ENCODE peak calls at places on chromosomes 16 and 17, in four cellular contexts. I is astrocyte of the cerebellum, J is kidney, M is kidney epithelial cell. Q is an unnamed sample.

GRCh38 chr17:41666336-41666680 is 22.4 kb upstream of the EIF1 start:
- DNase-seq in I (no peak), J (peak), M (no peak), Q (no peak)

GRCh38 chr17:40364121-40364861 is at the start of gene GJD3:
- DNase-seq in I (no peak), J (peak), M (no peak), Q (no peak)

GRCh38 chr17:42653179-42654124 is 5.6 kb upstream of the TUBG2 start:
- DNase-seq in I (no peak), J (peak), M (no peak), Q (peak)

GRCh38 chr17:34598161-34598776 is 18.9 kb downstream of the TMEM132E start:
- DNase-seq in I (no peak), J (no peak), M (no peak), Q (no peak)

GRCh38 chr16:28925386-28926228 is 569 bp upstream of the RABEP2 start:
- DNase-seq in I (no peak), J (peak), M (peak), Q (peak)

GRCh38 chr16:77452243-77452642 is 17.4 kb upstream of the ADAMTS18 start:
- DNase-seq in I (no peak), J (no peak), M (no peak), Q (no peak)

GRCh38 chr16:2715519-2715918 is 4.5 kb downstream of the PRSS27 start:
- DNase-seq in I (no peak), J (peak), M (no peak), Q (no peak)

GRCh38 chr17:42979511-42980273 is at the start of gene PTGES3L:
- DNase-seq in I (no peak), J (no peak), M (no peak), Q (no peak)

GRCh38 chr16:18803569-18804462 is 2.5 kb upstream of the ARL6IP1 start:
- DNase-seq in I (no peak), J (no peak), M (no peak), Q (no peak)

GRCh38 chr16:4733211-4733742 is 794 bp downstream of the ANKS3 start:
- DNase-seq in I (no peak), J (peak), M (no peak), Q (no peak)

GRCh38 chr16:4015275-4015990 is 100.8 kb downstream of the ADCY9 start:
- DNase-seq in I (no peak), J (peak), M (no peak), Q (no peak)

GRCh38 chr16:85390511-85391174 is 222.5 kb upstream of the GSE1 start:
- DNase-seq in I (peak), J (peak), M (peak), Q (peak)

GRCh38 chr16:67104061-67104460 is 5.7 kb upstream of the PHAF1 start:
- DNase-seq in I (peak), J (no peak), M (no peak), Q (no peak)

DNA sequence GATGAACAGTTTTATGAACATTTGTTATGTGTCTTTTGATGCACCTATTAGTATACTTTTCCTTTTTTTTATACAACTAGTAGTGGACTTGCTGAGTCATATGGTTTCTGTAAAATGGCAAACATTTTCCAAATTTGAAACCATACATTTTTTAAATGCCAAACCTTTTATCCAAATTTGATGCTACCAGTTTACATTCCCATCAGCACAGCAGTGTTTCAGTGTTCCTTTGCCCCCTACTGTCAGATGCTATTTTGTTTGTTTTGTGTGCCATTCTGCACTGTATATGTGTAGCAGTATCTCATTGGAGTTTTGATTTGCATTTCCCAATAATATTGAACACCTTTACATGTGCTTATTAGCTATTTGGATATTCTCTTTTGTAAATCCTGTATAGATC is 219.4 kb downstream of the TANC2 start:
- DNase-seq in I (no peak), J (no peak), M (no peak), Q (no peak)
- TF ChIP-seq CTCF in I (no peak), J (no peak), M (no peak), Q (no peak)

DNA sequence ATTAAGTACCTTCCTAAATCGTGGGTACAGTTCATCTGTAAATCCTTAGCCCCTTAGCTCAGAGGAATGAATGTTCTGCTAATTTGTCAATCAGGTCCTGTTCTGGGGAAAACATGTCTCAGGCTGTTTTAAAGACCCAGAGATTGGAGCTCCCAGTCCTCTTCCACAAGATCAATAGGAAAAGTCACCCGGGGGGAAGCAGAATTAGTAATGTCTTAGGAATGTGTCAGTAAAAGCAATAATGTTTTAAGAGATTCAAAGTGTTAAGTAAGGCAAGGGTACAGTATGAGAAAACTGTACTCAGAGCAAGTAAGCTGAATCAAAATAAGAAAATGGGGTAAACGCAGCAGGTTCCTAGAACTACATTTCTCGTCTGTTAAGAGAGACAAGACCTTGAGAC is 193.0 kb upstream of the C17orf78 start:
- DNase-seq in I (peak), J (no peak), M (no peak), Q (no peak)
- H3K4me3 ChIP-seq in I (no peak), J (no peak), M (no peak), Q (no peak)

GRCh38 chr17:27609606-27610303 is 21.2 kb upstream of the LGALS9 start:
- DNase-seq in I (peak), J (peak), M (no peak), Q (peak)
- TF ChIP-seq CTCF in I (peak), J (peak), M (peak), Q (peak)

GRCh38 chr17:44940321-44940720 is 7.3 kb downstream of the KIF18B start:
- DNase-seq in I (peak), J (no peak), M (no peak), Q (no peak)

GRCh38 chr17:44940768-44941167 is 6.8 kb downstream of the KIF18B start:
- DNase-seq in I (no peak), J (no peak), M (no peak), Q (no peak)

GRCh38 chr17:44947461-44948314 is at the start of gene KIF18B:
- DNase-seq in I (peak), J (peak), M (peak), Q (peak)

GRCh38 chr17:44942456-44942855 is 5.1 kb downstream of the KIF18B start:
- DNase-seq in I (no peak), J (peak), M (no peak), Q (no peak)

GRCh38 chr17:44941712-44942331 is 5.8 kb downstream of the KIF18B start:
- DNase-seq in I (no peak), J (peak), M (no peak), Q (no peak)
- H3K4me3 ChIP-seq in I (no peak), J (no peak), M (no peak), Q (no peak)

DNA sequence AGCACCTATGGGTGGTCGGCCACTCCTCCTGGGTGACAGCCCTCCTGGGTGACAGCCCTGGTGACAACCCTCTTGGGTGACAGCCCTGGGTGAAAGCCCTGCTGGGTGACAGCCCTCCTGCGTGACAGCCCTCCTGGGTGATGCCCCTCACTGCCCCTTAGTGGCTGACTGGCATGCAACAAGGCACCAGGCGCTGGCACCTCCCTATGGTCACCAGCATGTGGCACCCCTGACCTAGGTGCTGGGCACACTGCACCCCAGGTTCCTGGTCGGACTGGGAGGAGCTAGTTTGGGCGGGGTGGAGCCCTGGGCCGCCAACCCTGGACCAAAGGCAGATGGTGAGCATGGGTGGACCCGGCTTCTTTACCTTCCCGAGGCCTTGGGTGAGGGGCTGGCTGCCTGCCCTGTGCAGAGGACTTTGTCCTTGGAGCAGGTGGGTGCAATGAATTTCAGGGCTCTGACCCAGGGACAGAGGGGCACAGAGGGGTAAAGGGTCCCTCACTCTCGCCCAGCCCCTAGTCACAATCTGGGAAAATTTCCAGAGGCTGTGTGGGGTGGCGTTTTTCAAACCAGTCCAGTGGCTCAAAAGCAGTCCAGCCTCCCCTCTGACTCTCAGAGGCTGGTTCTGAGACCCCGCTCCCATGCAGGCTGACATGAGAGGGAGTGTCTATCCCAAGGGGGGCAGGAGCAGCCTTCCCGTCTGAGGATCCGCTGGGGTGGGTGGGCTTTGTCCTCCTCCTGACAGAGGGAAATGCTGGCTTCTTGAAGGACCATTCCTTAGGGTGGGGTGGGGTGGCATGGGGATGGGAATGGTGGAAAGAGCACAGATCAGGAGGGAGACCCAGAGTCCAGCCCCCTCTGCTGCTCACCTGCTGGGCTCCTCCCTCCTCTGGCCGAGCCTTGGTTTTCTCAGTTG is 25.9 kb upstream of the TNFRSF13B start:
- DNase-seq in I (no peak), J (peak), M (no peak), Q (no peak)
- TF ChIP-seq CTCF in I (peak), J (no peak), M (peak), Q (no peak)

GRCh38 chr16:86505899-86506864 is 4.1 kb upstream of the FOXF1 start:
- DNase-seq in I (no peak), J (no peak), M (no peak), Q (no peak)
- H3K4me3 ChIP-seq in I (peak), J (no peak), M (no peak), Q (no peak)

GRCh38 chr17:80477647-80478478 is 1.5 kb upstream of the NPTX1 start:
- DNase-seq in I (no peak), J (no peak), M (no peak), Q (no peak)
- TF ChIP-seq CTCF in I (peak), J (peak), M (peak), Q (peak)

GRCh38 chr17:44539664-44540063 is 17.6 kb upstream of the FZD2 start:
- DNase-seq in I (no peak), J (no peak), M (no peak), Q (no peak)
- H3K4me3 ChIP-seq in I (no peak), J (no peak), M (no peak), Q (no peak)

GRCh38 chr17:14886200-14886739 is 378.9 kb downstream of the PMP22 start:
- DNase-seq in I (no peak), J (no peak), M (no peak), Q (no peak)
- TF ChIP-seq CTCF in I (peak), J (no peak), M (peak), Q (peak)